ENCODE peak calls at places on chromosome 11, in nine cellular contexts. Q, A, U, O, N, X, I, G and Y are unnamed samples.

GRCh38 chr11:17766590-17766989 is 32.0 kb downstream of the KCNC1 start:
- DNase-seq in I (no peak), G (no peak), N (no peak), O (no peak), U (no peak), A (no peak), X (no peak), Q (no peak), Y (peak; percentile 34)

GRCh38 chr11:130510407-130511006 is 62.1 kb downstream of the ADAMTS15 start:
- DNase-seq in N (no peak), O (no peak), I (no peak), U (no peak), X (no peak), A (no peak), G (no peak), Q (no peak), Y (no peak)

GRCh38 chr11:36594316-36594989 is at the start of gene IFTAP:
- DNase-seq in I (peak; percentile 86), N (no peak), A (peak; percentile 66), Q (peak; percentile 33), X (peak; percentile 80), G (peak; percentile 95), U (peak; percentile 44), O (peak; percentile 91), Y (peak; percentile 79)

GRCh38 chr11:127859941-127860354 is 727.4 kb downstream of the ETS1 start:
- DNase-seq in O (peak; percentile 15), G (peak; percentile 4), I (no peak), U (no peak), X (no peak), N (no peak), A (no peak), Q (no peak), Y (no peak)

GRCh38 chr11:1113405-1114201 is 38.9 kb downstream of the MUC2 start:
- DNase-seq in U (no peak), G (no peak), O (no peak), Q (no peak), A (no peak), X (no peak), I (no peak), N (no peak), Y (peak; percentile 64)

GRCh38 chr11:74284466-74284865 is 27.0 kb downstream of the P4HA3 start:
- DNase-seq in I (no peak), Q (no peak), X (peak; percentile 20), O (no peak), G (peak; percentile 39), A (no peak), U (no peak), N (no peak), Y (no peak)

GRCh38 chr11:84819561-84819960 is 807.6 kb downstream of the DLG2 start:
- DNase-seq in I (no peak), Q (no peak), O (no peak), G (peak; percentile 12), N (no peak), U (no peak), A (no peak), X (no peak), Y (no peak)

GRCh38 chr11:1157645-1158591 is at the start of gene MUC5AC:
- DNase-seq in Q (no peak), N (no peak), A (no peak), G (no peak), U (peak; percentile 7), X (no peak), I (no peak), O (no peak), Y (peak; percentile 76)

GRCh38 chr11:86041975-86042378 is 26.9 kb downstream of the PICALM start:
- DNase-seq in O (peak; percentile 80), N (no peak), I (peak; percentile 89), X (peak; percentile 72), A (peak; percentile 56), U (peak; percentile 48), G (peak; percentile 84), Q (peak; percentile 12), Y (no peak)

GRCh38 chr11:107716884-107717532 is 5.2 kb upstream of the SLN start:
- DNase-seq in I (no peak), Q (no peak), U (no peak), X (peak; percentile 81), N (no peak), A (no peak), O (no peak), G (peak; percentile 61), Y (no peak)

GRCh38 chr11:78097666-78098385 is 18.2 kb upstream of the NDUFC2 start:
- DNase-seq in O (no peak), G (no peak), X (no peak), A (no peak), Q (no peak), I (no peak), U (no peak), N (no peak), Y (no peak)

GRCh38 chr11:131002145-131002544 is 85.9 kb upstream of the SNX19 start:
- DNase-seq in A (no peak), X (no peak), Q (no peak), N (no peak), G (no peak), U (no peak), I (no peak), O (no peak), Y (no peak)

GRCh38 chr11:78193806-78194205 is 5.1 kb downstream of the USP35 start:
- DNase-seq in Q (no peak), X (no peak), A (no peak), N (no peak), I (no peak), G (no peak), U (no peak), O (no peak), Y (no peak)

GRCh38 chr11:110679323-110679980 is 32.8 kb downstream of the ARHGAP20 start:
- DNase-seq in X (no peak), N (no peak), Q (no peak), I (no peak), G (peak; percentile 5), O (no peak), U (no peak), A (no peak), Y (no peak)

GRCh38 chr11:28966951-28967350 is 858.8 kb downstream of the METTL15 start:
- DNase-seq in G (peak; percentile 42), A (no peak), I (no peak), X (peak; percentile 10), N (no peak), Q (no peak), U (no peak), O (no peak), Y (no peak)

GRCh38 chr11:76448506-76448905 is 3.7 kb downstream of the EMSY start:
- DNase-seq in U (no peak), G (no peak), X (no peak), I (no peak), O (no peak), Q (no peak), N (no peak), A (no peak), Y (no peak)

GRCh38 chr11:125763483-125763882 is 15.1 kb downstream of the PATE2 start:
- DNase-seq in O (no peak), X (no peak), A (no peak), N (no peak), Q (no peak), I (no peak), G (no peak), U (no peak), Y (no peak)

GRCh38 chr11:100632970-100633452 is 54.1 kb upstream of the ARHGAP42 start:
- DNase-seq in Q (no peak), N (no peak), I (no peak), A (no peak), G (no peak), O (no peak), X (no peak), U (no peak), Y (peak; percentile 80)

GRCh38 chr11:72940417-72940816 is 126.2 kb downstream of the ATG16L2 start:
- DNase-seq in Q (no peak), U (no peak), A (no peak), O (no peak), I (no peak), X (no peak), N (no peak), G (no peak), Y (no peak)

GRCh38 chr11:76793391-76793811 is 10.2 kb downstream of the TSKU start:
- DNase-seq in O (peak; percentile 2), A (no peak), Q (no peak), G (no peak), I (no peak), N (no peak), X (no peak), U (no peak), Y (peak; percentile 58)

GRCh38 chr11:76030973-76031590 is 175.2 kb downstream of the WNT11 start:
- DNase-seq in G (peak; percentile 17), O (no peak), I (peak; percentile 53), N (no peak), U (no peak), Q (no peak), X (no peak), A (no peak), Y (no peak)